ENCODE peak calls at places on chromosomes 13 and 19, in six cellular contexts. E is IMR-90, F is mesenchymal stem cell, N is mesendoderm, S is neuronal stem cell, X is trophoblast cell. W is an unnamed sample.

GRCh38 chr19:19540707-19541515 is 2.8 kb downstream of the CILP2 start:
- DNase-seq in E (no peak), F (peak; percentile 43), N (peak; percentile 93), S (peak; percentile 57), X (peak; percentile 85), W (peak; percentile 99)

GRCh38 chr13:46630419-46631183 is 77.6 kb downstream of the LRCH1 start:
- DNase-seq in E (no peak), F (peak; percentile 38), N (no peak), S (no peak), X (no peak), W (no peak)

GRCh38 chr13:27797228-27797624 is 4.9 kb downstream of the GSX1 start:
- DNase-seq in E (peak; percentile 30), F (peak; percentile 29), N (peak; percentile 88), S (peak; percentile 64), X (no peak), W (peak; percentile 80)

GRCh38 chr19:296476-297225 is 5.4 kb upstream of the PLPP2 start:
- DNase-seq in E (no peak), F (no peak), N (no peak), S (no peak), X (no peak), W (no peak)

GRCh38 chr19:47680858-47681332 is 32.3 kb upstream of the EHD2 start:
- DNase-seq in E (no peak), F (no peak), N (no peak), S (no peak), X (no peak), W (no peak)

GRCh38 chr13:107233541-107233940 is 665.6 kb upstream of the ARGLU1 start:
- DNase-seq in E (no peak), F (no peak), N (no peak), S (no peak), X (no peak), W (no peak)

GRCh38 chr19:35973487-35973886 is 21.5 kb upstream of the SDHAF1 start:
- DNase-seq in E (no peak), F (no peak), N (no peak), S (no peak), X (no peak), W (no peak)

GRCh38 chr13:31421756-31422155 is 222.0 kb downstream of the B3GLCT start:
- DNase-seq in E (no peak), F (no peak), N (no peak), S (no peak), X (no peak), W (no peak)

GRCh38 chr13:90591927-90592268 is 755.6 kb upstream of the MIR17HG start:
- DNase-seq in E (no peak), F (no peak), N (peak; percentile 59), S (no peak), X (no peak), W (peak; percentile 41)

GRCh38 chr19:53467138-53467502 is 413 bp upstream of the ZNF813 start:
- DNase-seq in E (no peak), F (no peak), N (no peak), S (no peak), X (no peak), W (no peak)

GRCh38 chr13:77061362-77061761 is 34.4 kb upstream of the FBXL3 start:
- DNase-seq in E (no peak), F (no peak), N (no peak), S (no peak), X (no peak), W (no peak)

GRCh38 chr13:76023644-76024043 is 387.5 kb downstream of the LMO7 start:
- DNase-seq in E (peak; percentile 48), F (no peak), N (peak; percentile 28), S (no peak), X (peak; percentile 20), W (no peak)

GRCh38 chr13:41955605-41956004 is 5.3 kb downstream of the VWA8 start:
- DNase-seq in E (no peak), F (no peak), N (no peak), S (no peak), X (no peak), W (no peak)

GRCh38 chr13:110023729-110024645 is 237.6 kb upstream of the IRS2 start:
- DNase-seq in E (peak; percentile 68), F (peak; percentile 87), N (no peak), S (no peak), X (no peak), W (no peak)

GRCh38 chr19:5927439-5927821 is 13.4 kb downstream of the CAPS start:
- DNase-seq in E (no peak), F (no peak), N (no peak), S (no peak), X (no peak), W (no peak)

GRCh38 chr19:55648657-55649578 is 906 bp downstream of the CCDC106 start:
- DNase-seq in E (no peak), F (no peak), N (no peak), S (no peak), X (no peak), W (no peak)

GRCh38 chr13:20017365-20017711 is 58.8 kb downstream of the ZMYM2 start:
- DNase-seq in E (no peak), F (no peak), N (no peak), S (no peak), X (no peak), W (no peak)

GRCh38 chr13:59513686-59514085 is 650.0 kb downstream of the DIAPH3 start:
- DNase-seq in E (no peak), F (no peak), N (no peak), S (no peak), X (no peak), W (no peak)

GRCh38 chr13:41137951-41138350 is 5.3 kb upstream of the KBTBD6 start:
- DNase-seq in E (peak; percentile 81), F (peak; percentile 52), N (no peak), S (no peak), X (peak; percentile 88), W (no peak)

GRCh38 chr19:3149089-3149488 is 13.3 kb downstream of the GNA15 start:
- DNase-seq in E (no peak), F (no peak), N (no peak), S (no peak), X (no peak), W (no peak)
- H3K23ac ChIP-seq in E (no peak overlapping the region), F (no peak overlapping the region), N (no peak overlapping the region), S (no peak overlapping the region), X (peak overlapping the region; percentile 96), W (no peak overlapping the region)

GRCh38 chr19:10643968-10644290 is 10.2 kb upstream of the ILF3 start:
- DNase-seq in E (no peak), F (no peak), N (no peak), S (no peak), X (no peak), W (no peak)
- H3K27ac ChIP-seq in E (no peak overlapping the region), F (no peak overlapping the region), N (peak overlapping the region; percentile 67), S (peak overlapping the region; percentile 68), X (peak overlapping the region; percentile 82), W (no peak overlapping the region)

DNA sequence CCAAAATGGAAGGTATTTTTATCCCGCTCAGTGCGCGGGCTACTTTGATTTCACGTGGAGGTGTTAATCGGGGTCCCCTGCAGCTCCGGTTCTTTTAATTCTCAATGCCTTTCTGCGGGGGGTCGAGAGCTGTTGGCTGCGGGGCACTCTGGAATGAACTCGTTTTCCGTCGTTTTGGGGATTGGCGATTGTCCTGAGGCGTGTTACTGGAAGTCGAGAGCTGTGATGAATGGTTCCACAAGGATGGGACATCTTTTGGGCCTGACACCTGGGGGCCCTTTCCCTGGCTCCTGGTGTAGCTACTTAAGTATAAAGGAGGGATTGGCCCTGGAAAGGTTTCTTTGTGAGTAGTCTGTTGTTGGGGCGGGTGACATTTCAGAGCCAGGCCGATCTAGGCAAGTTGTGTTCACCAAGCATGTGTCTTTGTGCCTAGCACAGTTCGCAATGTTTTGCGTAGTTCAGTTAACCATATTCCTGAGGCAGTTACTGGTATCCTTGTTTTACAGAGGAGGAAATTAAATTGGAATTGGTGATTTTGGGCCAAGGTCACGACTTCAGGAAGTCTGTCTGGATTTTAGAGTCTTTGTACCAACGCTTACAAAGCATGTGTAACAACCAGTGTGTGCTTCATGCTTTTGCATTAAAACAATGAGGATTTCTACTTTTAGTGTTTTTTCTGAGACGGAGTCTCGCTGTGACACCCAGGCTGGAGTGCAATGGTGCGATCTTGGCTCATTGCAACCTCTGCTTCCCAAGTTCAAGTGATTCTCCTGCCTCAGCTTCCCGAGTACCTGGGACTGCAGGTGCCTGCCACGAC is 846 bp downstream of the RPL13A start:
- DNase-seq in E (no peak), F (no peak), N (peak; percentile 69), S (no peak), X (no peak), W (no peak)
- H3K23ac ChIP-seq in E (peak overlapping the region; percentile 99), F (no peak overlapping the region), N (peak overlapping the region; percentile 90), S (no peak overlapping the region), X (no peak overlapping the region), W (no peak overlapping the region)

GRCh38 chr19:33389574-33390119 is 16.1 kb downstream of the CEBPG start:
- DNase-seq in E (no peak), F (no peak), N (no peak), S (no peak), X (no peak), W (no peak)

GRCh38 chr19:33388817-33389573 is 15.5 kb downstream of the CEBPG start:
- DNase-seq in E (no peak), F (no peak), N (no peak), S (no peak), X (no peak), W (no peak)

GRCh38 chr19:33386361-33386858 is 12.9 kb downstream of the CEBPG start:
- DNase-seq in E (no peak), F (no peak), N (no peak), S (no peak), X (no peak), W (no peak)

GRCh38 chr19:33387351-33388230 is 14.1 kb downstream of the CEBPG start:
- DNase-seq in E (no peak), F (no peak), N (no peak), S (no peak), X (no peak), W (no peak)

GRCh38 chr19:33388231-33388816 is 14.8 kb downstream of the CEBPG start:
- DNase-seq in E (no peak), F (no peak), N (no peak), S (no peak), X (no peak), W (no peak)
- H3K27ac ChIP-seq in E (no peak overlapping the region), F (no peak overlapping the region), N (no peak overlapping the region), S (no peak overlapping the region), X (no peak overlapping the region), W (no peak overlapping the region)

GRCh38 chr19:32719611-32720059 is at the start of gene TDRD12:
- DNase-seq in E (no peak), F (no peak), N (peak; percentile 18), S (no peak), X (no peak), W (peak; percentile 68)

GRCh38 chr19:32717496-32717895 is 2.1 kb upstream of the TDRD12 start:
- DNase-seq in E (no peak), F (no peak), N (no peak), S (no peak), X (no peak), W (no peak)

GRCh38 chr19:32718286-32718685 is 1.3 kb upstream of the TDRD12 start:
- DNase-seq in E (no peak), F (no peak), N (no peak), S (no peak), X (no peak), W (no peak)

GRCh38 chr19:32720216-32720935 is 809 bp downstream of the TDRD12 start:
- DNase-seq in E (no peak), F (no peak), N (no peak), S (no peak), X (no peak), W (no peak)

GRCh38 chr19:32720936-32721250 is 1.3 kb downstream of the TDRD12 start:
- DNase-seq in E (no peak), F (no peak), N (no peak), S (no peak), X (no peak), W (no peak)
- H3K23ac ChIP-seq in E (no peak overlapping the region), F (no peak overlapping the region), N (no peak overlapping the region), S (no peak overlapping the region), X (no peak overlapping the region), W (no peak overlapping the region)

W was measured in H9.